ENCODE peak calls at places on chromosomes 7 and 10, in four cellular contexts. One of them, this sample, is unnamed.

GRCh38 chr10:1159131-1160061 is 103.2 kb downstream of the WDR37 start:
- DNase-seq in CD8-positive, alpha-beta memory T cell: no peak
- DNase-seq in IMR-90: peak; percentile 58
- DNase-seq in PC-9: no peak
- DNase-seq in this sample: no peak

GRCh38 chr7:39624202-39624807 is 933 bp downstream of the RALA start:
- DNase-seq in CD8-positive, alpha-beta memory T cell: no peak
- DNase-seq in IMR-90: no peak
- DNase-seq in PC-9: peak; percentile 60
- DNase-seq in this sample: peak; percentile 77

GRCh38 chr7:94410471-94411466 is 16.1 kb downstream of the COL1A2 start:
- DNase-seq in CD8-positive, alpha-beta memory T cell: no peak
- DNase-seq in IMR-90: no peak
- DNase-seq in PC-9: no peak
- DNase-seq in this sample: no peak

GRCh38 chr7:727104-727805 is at the start of gene PRKAR1B:
- DNase-seq in CD8-positive, alpha-beta memory T cell: peak; percentile 50
- DNase-seq in IMR-90: no peak
- DNase-seq in PC-9: no peak
- DNase-seq in this sample: no peak

GRCh38 chr10:129761573-129761972 is 202.5 kb downstream of the EBF3 start:
- DNase-seq in CD8-positive, alpha-beta memory T cell: no peak
- DNase-seq in IMR-90: no peak
- DNase-seq in PC-9: no peak
- DNase-seq in this sample: no peak

GRCh38 chr10:108465871-108466641 is 1301.5 kb upstream of the SORCS1 start:
- DNase-seq in CD8-positive, alpha-beta memory T cell: no peak
- DNase-seq in IMR-90: no peak
- DNase-seq in PC-9: no peak
- DNase-seq in this sample: peak; percentile 1

GRCh38 chr7:22120391-22121053 is 174.8 kb upstream of the CDCA7L start:
- DNase-seq in CD8-positive, alpha-beta memory T cell: no peak
- DNase-seq in IMR-90: no peak
- DNase-seq in PC-9: no peak
- DNase-seq in this sample: no peak

GRCh38 chr10:111158601-111159000 is 81.8 kb downstream of the ADRA2A start:
- DNase-seq in CD8-positive, alpha-beta memory T cell: no peak
- DNase-seq in IMR-90: no peak
- DNase-seq in PC-9: no peak
- DNase-seq in this sample: no peak

GRCh38 chr10:62831346-62831745 is 15.2 kb upstream of the EGR2 start:
- DNase-seq in CD8-positive, alpha-beta memory T cell: no peak
- DNase-seq in IMR-90: peak; percentile 75
- DNase-seq in PC-9: no peak
- DNase-seq in this sample: peak; percentile 67

GRCh38 chr7:117652943-117653700 is 173.3 kb downstream of the CFTR start:
- DNase-seq in CD8-positive, alpha-beta memory T cell: no peak
- DNase-seq in IMR-90: no peak
- DNase-seq in PC-9: no peak
- DNase-seq in this sample: no peak

GRCh38 chr10:59894114-59894513 is 12.2 kb downstream of the CCDC6 start:
- DNase-seq in CD8-positive, alpha-beta memory T cell: no peak
- DNase-seq in IMR-90: peak; percentile 93
- DNase-seq in PC-9: peak; percentile 67
- DNase-seq in this sample: peak; percentile 85

GRCh38 chr10:32232378-32232777 is 114.6 kb downstream of the EPC1 start:
- DNase-seq in CD8-positive, alpha-beta memory T cell: no peak
- DNase-seq in IMR-90: no peak
- DNase-seq in PC-9: no peak
- DNase-seq in this sample: no peak

GRCh38 chr7:99514050-99514449 is 9.6 kb downstream of the ZKSCAN5 start:
- DNase-seq in CD8-positive, alpha-beta memory T cell: no peak
- DNase-seq in IMR-90: peak; percentile 68
- DNase-seq in PC-9: no peak
- DNase-seq in this sample: no peak

GRCh38 chr10:103884681-103885139 is 29.3 kb upstream of the SH3PXD2A start:
- DNase-seq in CD8-positive, alpha-beta memory T cell: no peak
- DNase-seq in IMR-90: peak; percentile 60
- DNase-seq in PC-9: no peak
- DNase-seq in this sample: peak; percentile 73

GRCh38 chr10:61758440-61758839 is 95.7 kb downstream of the CABCOCO1 start:
- DNase-seq in CD8-positive, alpha-beta memory T cell: no peak
- DNase-seq in IMR-90: peak; percentile 79
- DNase-seq in PC-9: no peak
- DNase-seq in this sample: no peak

GRCh38 chr10:12785338-12785934 is 216.1 kb downstream of the CCDC3 start:
- DNase-seq in CD8-positive, alpha-beta memory T cell: no peak
- DNase-seq in IMR-90: no peak
- DNase-seq in PC-9: no peak
- DNase-seq in this sample: no peak

GRCh38 chr10:102140913-102141540 is 8.2 kb downstream of the PPRC1 start:
- DNase-seq in CD8-positive, alpha-beta memory T cell: no peak
- DNase-seq in IMR-90: no peak
- DNase-seq in PC-9: no peak
- DNase-seq in this sample: no peak

GRCh38 chr7:30166155-30166840 is 31.5 kb downstream of the MTURN start:
- DNase-seq in CD8-positive, alpha-beta memory T cell: no peak
- DNase-seq in IMR-90: no peak
- DNase-seq in PC-9: peak; percentile 89
- DNase-seq in this sample: peak; percentile 86

GRCh38 chr10:31034041-31034918 is 2.6 kb upstream of the ZNF438 start:
- DNase-seq in CD8-positive, alpha-beta memory T cell: no peak
- DNase-seq in IMR-90: peak; percentile 97
- DNase-seq in PC-9: peak; percentile 76
- DNase-seq in this sample: peak; percentile 84

GRCh38 chr7:468681-469590 is 50.7 kb downstream of the PDGFA start:
- DNase-seq in CD8-positive, alpha-beta memory T cell: no peak
- DNase-seq in IMR-90: peak; percentile 68
- DNase-seq in PC-9: no peak
- DNase-seq in this sample: no peak

GRCh38 chr10:99329238-99329890 is at the start of gene CNNM1:
- DNase-seq in CD8-positive, alpha-beta memory T cell: no peak
- DNase-seq in IMR-90: no peak
- DNase-seq in PC-9: no peak
- DNase-seq in this sample: peak; percentile 23

GRCh38 chr7:467393-467828 is 52.2 kb downstream of the PDGFA start:
- DNase-seq in CD8-positive, alpha-beta memory T cell: no peak
- DNase-seq in IMR-90: no peak
- DNase-seq in PC-9: no peak
- DNase-seq in this sample: no peak

GRCh38 chr10:117000580-117000979 is 4.4 kb downstream of the SHTN1 start:
- DNase-seq in CD8-positive, alpha-beta memory T cell: no peak
- DNase-seq in IMR-90: no peak
- DNase-seq in PC-9: no peak
- DNase-seq in this sample: no peak

GRCh38 chr7:43869898-43870240 is 552 bp upstream of the MRPS24 start:
- DNase-seq in CD8-positive, alpha-beta memory T cell: no peak
- DNase-seq in IMR-90: peak; percentile 96
- DNase-seq in PC-9: peak; percentile 96
- DNase-seq in this sample: peak; percentile 93

GRCh38 chr10:132850896-132851295 is 64.9 kb upstream of the NKX6-2 start:
- DNase-seq in CD8-positive, alpha-beta memory T cell: no peak
- DNase-seq in IMR-90: no peak
- DNase-seq in PC-9: no peak
- DNase-seq in this sample: no peak

GRCh38 chr10:9900765-9901164 is 1116.9 kb upstream of the CELF2 start:
- DNase-seq in CD8-positive, alpha-beta memory T cell: no peak
- DNase-seq in IMR-90: no peak
- DNase-seq in PC-9: no peak
- DNase-seq in this sample: no peak

GRCh38 chr7:3301472-3301778 is 373 bp downstream of the SDK1 start:
- DNase-seq in CD8-positive, alpha-beta memory T cell: no peak
- DNase-seq in IMR-90: no peak
- DNase-seq in PC-9: no peak
- DNase-seq in this sample: no peak
- H3K4me3 ChIP-seq in CD8-positive, alpha-beta memory T cell: no peak overlapping the region
- H3K4me3 ChIP-seq in IMR-90: peak overlapping the region; percentile 43
- H3K4me3 ChIP-seq in PC-9: no peak overlapping the region
- H3K4me3 ChIP-seq in this sample: no peak overlapping the region

DNA sequence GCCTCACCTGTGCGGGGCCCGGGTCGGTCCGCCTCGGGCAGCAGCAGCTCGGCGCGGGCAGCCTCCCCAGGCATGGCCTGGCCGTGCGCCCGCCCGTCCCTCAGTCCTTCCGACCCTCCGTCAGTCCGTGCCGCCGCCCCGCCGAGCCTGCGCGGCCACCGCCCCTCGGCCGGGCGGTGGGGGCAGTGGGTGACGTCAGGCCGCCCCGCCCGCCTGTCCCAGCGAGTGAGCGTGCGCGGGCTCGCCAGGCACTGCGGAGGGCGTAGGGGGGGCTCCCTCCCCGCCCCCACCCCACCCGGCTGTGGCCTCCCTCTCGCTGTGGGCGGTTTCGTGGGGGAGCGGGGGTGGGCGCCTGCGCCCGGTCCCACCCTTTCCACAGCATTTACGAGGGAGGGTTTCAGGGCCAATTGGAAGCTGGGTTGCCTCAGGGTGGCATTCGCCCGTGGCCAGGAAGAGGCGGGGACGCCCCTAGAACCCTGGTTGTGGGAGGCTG is at the start of gene NACAD:
- DNase-seq in CD8-positive, alpha-beta memory T cell: no peak
- DNase-seq in IMR-90: peak; percentile 18
- DNase-seq in PC-9: no peak
- DNase-seq in this sample: no peak
- H3K27ac ChIP-seq in CD8-positive, alpha-beta memory T cell: no peak within 1 kb of the TSS
- H3K27ac ChIP-seq in IMR-90: no peak within 1 kb of the TSS
- H3K27ac ChIP-seq in PC-9: no peak within 1 kb of the TSS
- H3K27ac ChIP-seq in this sample: no peak within 1 kb of the TSS

GRCh38 chr7:149238051-149238450 is 1.4 kb upstream of the ZNF212 start:
- DNase-seq in CD8-positive, alpha-beta memory T cell: no peak
- DNase-seq in IMR-90: peak; percentile 37
- DNase-seq in PC-9: peak; percentile 99
- DNase-seq in this sample: peak; percentile 65

GRCh38 chr7:149241695-149242094 is 2.2 kb downstream of the ZNF212 start:
- DNase-seq in CD8-positive, alpha-beta memory T cell: no peak
- DNase-seq in IMR-90: no peak
- DNase-seq in PC-9: no peak
- DNase-seq in this sample: no peak

GRCh38 chr7:149237502-149237901 is 1.9 kb upstream of the ZNF212 start:
- DNase-seq in CD8-positive, alpha-beta memory T cell: no peak
- DNase-seq in IMR-90: no peak
- DNase-seq in PC-9: no peak
- DNase-seq in this sample: no peak

GRCh38 chr7:149239345-149240143 is at the start of gene ZNF212:
- DNase-seq in CD8-positive, alpha-beta memory T cell: peak; percentile 84
- DNase-seq in IMR-90: peak; percentile 83
- DNase-seq in PC-9: peak; percentile 89
- DNase-seq in this sample: peak; percentile 85

GRCh38 chr7:149240637-149241036 is 1.2 kb downstream of the ZNF212 start:
- DNase-seq in CD8-positive, alpha-beta memory T cell: no peak
- DNase-seq in IMR-90: no peak
- DNase-seq in PC-9: no peak
- DNase-seq in this sample: no peak
- H3K4me3 ChIP-seq in CD8-positive, alpha-beta memory T cell: peak overlapping the region; percentile 98
- H3K4me3 ChIP-seq in IMR-90: peak overlapping the region; percentile 86
- H3K4me3 ChIP-seq in PC-9: peak overlapping the region; percentile 95
- H3K4me3 ChIP-seq in this sample: peak overlapping the region; percentile 98

GRCh38 chr10:71260622-71261325 is 48.4 kb downstream of the UNC5B start:
- DNase-seq in CD8-positive, alpha-beta memory T cell: no peak
- DNase-seq in IMR-90: peak; percentile 96
- DNase-seq in PC-9: no peak
- DNase-seq in this sample: peak; percentile 78

GRCh38 chr10:71258046-71258445 is 45.7 kb downstream of the UNC5B start:
- DNase-seq in CD8-positive, alpha-beta memory T cell: no peak
- DNase-seq in IMR-90: no peak
- DNase-seq in PC-9: no peak
- DNase-seq in this sample: no peak

GRCh38 chr10:71258446-71259145 is 46.2 kb downstream of the UNC5B start:
- DNase-seq in CD8-positive, alpha-beta memory T cell: no peak
- DNase-seq in IMR-90: no peak
- DNase-seq in PC-9: no peak
- DNase-seq in this sample: no peak

GRCh38 chr10:71259282-71259681 is 46.9 kb downstream of the UNC5B start:
- DNase-seq in CD8-positive, alpha-beta memory T cell: no peak
- DNase-seq in IMR-90: no peak
- DNase-seq in PC-9: no peak
- DNase-seq in this sample: no peak

GRCh38 chr10:71259815-71260501 is 47.6 kb downstream of the UNC5B start:
- DNase-seq in CD8-positive, alpha-beta memory T cell: no peak
- DNase-seq in IMR-90: no peak
- DNase-seq in PC-9: no peak
- DNase-seq in this sample: peak; percentile 23
- H3K27ac ChIP-seq in CD8-positive, alpha-beta memory T cell: no peak overlapping the region
- H3K27ac ChIP-seq in IMR-90: peak overlapping the region; percentile 77
- H3K27ac ChIP-seq in PC-9: no peak overlapping the region
- H3K27ac ChIP-seq in this sample: peak overlapping the region; percentile 10

GRCh38 chr7:65268782-65269149 is 104.9 kb upstream of the ZNF92 start:
- DNase-seq in CD8-positive, alpha-beta memory T cell: no peak
- DNase-seq in IMR-90: no peak
- DNase-seq in PC-9: no peak
- DNase-seq in this sample: no peak
- H3K4me3 ChIP-seq in CD8-positive, alpha-beta memory T cell: no peak overlapping the region
- H3K4me3 ChIP-seq in IMR-90: no peak overlapping the region
- H3K4me3 ChIP-seq in PC-9: no peak overlapping the region
- H3K4me3 ChIP-seq in this sample: no peak overlapping the region

GRCh38 chr7:101171442-101171837 is 6.1 kb upstream of the VGF start:
- DNase-seq in CD8-positive, alpha-beta memory T cell: no peak
- DNase-seq in IMR-90: no peak
- DNase-seq in PC-9: no peak
- DNase-seq in this sample: no peak

GRCh38 chr7:101168412-101169049 is 3.2 kb upstream of the VGF start:
- DNase-seq in CD8-positive, alpha-beta memory T cell: no peak
- DNase-seq in IMR-90: no peak
- DNase-seq in PC-9: no peak
- DNase-seq in this sample: no peak

GRCh38 chr7:101169110-101169837 is 3.9 kb upstream of the VGF start:
- DNase-seq in CD8-positive, alpha-beta memory T cell: no peak
- DNase-seq in IMR-90: no peak
- DNase-seq in PC-9: no peak
- DNase-seq in this sample: no peak

GRCh38 chr7:101170617-101171441 is 5.5 kb upstream of the VGF start:
- DNase-seq in CD8-positive, alpha-beta memory T cell: peak; percentile 49
- DNase-seq in IMR-90: no peak
- DNase-seq in PC-9: no peak
- DNase-seq in this sample: no peak

DNA sequence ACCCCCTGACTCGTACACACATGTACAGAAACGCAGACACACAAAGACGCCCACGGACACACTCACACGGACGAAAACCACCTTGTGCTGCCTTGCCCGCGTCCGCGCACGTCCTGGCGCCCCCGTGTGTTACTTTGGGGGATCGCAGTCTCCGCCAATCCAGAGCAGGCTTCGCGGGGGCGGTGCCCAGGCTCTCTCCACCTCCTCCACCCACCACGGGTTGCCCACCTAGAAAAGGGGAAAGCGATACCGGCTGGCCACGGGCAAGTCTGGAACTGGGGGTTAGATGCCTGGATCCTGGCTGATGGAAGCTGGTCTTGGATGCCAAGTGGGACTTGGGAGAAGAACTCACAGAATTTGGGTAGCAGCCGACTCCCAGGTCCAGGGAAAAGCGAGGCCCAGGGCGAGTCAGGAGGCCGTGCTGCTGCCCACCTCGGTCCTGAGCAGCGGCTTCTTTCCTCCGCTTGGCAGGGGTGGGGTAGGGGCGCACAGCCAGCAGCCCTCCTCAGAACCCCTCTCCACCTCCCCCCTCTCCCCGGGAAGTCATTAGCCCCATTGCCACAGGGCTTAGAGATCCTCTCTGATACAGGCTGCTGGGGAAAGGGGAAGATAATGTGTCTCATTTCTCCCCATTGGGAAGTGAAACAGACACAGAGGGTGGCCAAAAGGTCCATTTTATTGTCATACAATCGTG is 4.6 kb upstream of the VGF start:
- DNase-seq in CD8-positive, alpha-beta memory T cell: peak; percentile 76
- DNase-seq in IMR-90: peak; percentile 60
- DNase-seq in PC-9: no peak
- DNase-seq in this sample: peak; percentile 45
- H3K27ac ChIP-seq in CD8-positive, alpha-beta memory T cell: no peak overlapping the region
- H3K27ac ChIP-seq in IMR-90: no peak overlapping the region
- H3K27ac ChIP-seq in PC-9: no peak overlapping the region
- H3K27ac ChIP-seq in this sample: no peak overlapping the region